ENCODE peak calls at places on chromosome 22, in six cellular contexts. E, P, T, J, S and M are unnamed samples.

GRCh38 chr22:27996981-27997380 is 77.9 kb upstream of the PITPNB start:
- DNase-seq in E (peak), P (no peak), T (no peak), J (no peak), S (no peak), M (no peak)

GRCh38 chr22:39428597-39429071 is 28.2 kb upstream of the MGAT3 start:
- DNase-seq in E (no peak), P (no peak), T (no peak), J (no peak), S (no peak), M (no peak)

GRCh38 chr22:18970180-18970947 is 34.3 kb upstream of the PRODH start:
- DNase-seq in E (peak), P (no peak), T (no peak), J (no peak), S (peak), M (no peak)

GRCh38 chr22:46761017-46761416 is 1.4 kb upstream of the TBC1D22A start:
- DNase-seq in E (no peak), P (no peak), T (no peak), J (no peak), S (no peak), M (no peak)

GRCh38 chr22:32764330-32765116 is 37.0 kb upstream of the TIMP3 start:
- DNase-seq in E (no peak), P (no peak), T (peak), J (peak), S (no peak), M (peak)

GRCh38 chr22:46810856-46811786 is 48.7 kb downstream of the TBC1D22A start:
- DNase-seq in E (no peak), P (no peak), T (no peak), J (no peak), S (no peak), M (no peak)

GRCh38 chr22:17920992-17921650 is 103.2 kb downstream of the MICAL3 start:
- DNase-seq in E (no peak), P (no peak), T (no peak), J (no peak), S (no peak), M (no peak)

GRCh38 chr22:41021655-41022454 is 70.5 kb upstream of the EP300 start:
- DNase-seq in E (peak), P (no peak), T (peak), J (peak), S (peak), M (peak)

DNA sequence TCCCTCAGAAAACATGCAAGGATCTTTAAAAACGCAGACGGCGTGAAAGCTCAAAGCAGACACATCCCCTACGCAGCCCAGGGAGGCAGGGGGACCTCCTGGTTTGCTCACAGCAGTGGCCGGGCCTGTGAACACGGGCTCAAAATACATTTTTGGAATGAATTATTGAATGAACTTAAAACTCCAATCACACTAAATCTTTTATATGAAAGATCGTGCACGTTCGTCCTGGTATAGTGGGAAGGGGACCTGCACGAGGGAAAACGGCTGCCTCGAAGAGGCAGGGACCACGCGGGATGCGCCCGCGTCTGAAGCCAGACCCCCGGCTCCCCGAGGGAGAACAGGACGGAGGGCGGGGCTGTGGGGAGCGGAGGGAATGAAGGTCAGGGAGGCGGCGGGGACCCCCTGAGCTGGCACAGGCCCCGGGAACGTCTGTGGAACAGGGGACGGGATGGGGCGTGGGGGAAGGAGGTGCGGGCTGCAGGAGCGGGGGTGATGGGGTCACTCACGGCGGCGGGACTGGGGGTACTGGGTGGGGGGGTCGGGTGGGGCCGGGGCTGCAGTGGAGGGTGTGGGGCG is 1.3 kb upstream of the PANX2 start:
- DNase-seq in E (no peak), P (no peak), T (no peak), J (no peak), S (peak), M (no peak)
- H3K4me3 ChIP-seq in E (peak), P (no peak), T (no peak), J (peak), S (no peak), M (no peak)

GRCh38 chr22:22703715-22704114 is 59.3 kb downstream of the GGTLC2 start:
- DNase-seq in E (no peak), P (no peak), T (no peak), J (no peak), S (no peak), M (no peak)

GRCh38 chr22:22700631-22701030 is 56.2 kb downstream of the GGTLC2 start:
- DNase-seq in E (no peak), P (no peak), T (no peak), J (no peak), S (no peak), M (no peak)

GRCh38 chr22:22704156-22704946 is 59.9 kb downstream of the GGTLC2 start:
- DNase-seq in E (no peak), P (no peak), T (no peak), J (no peak), S (no peak), M (no peak)

GRCh38 chr22:22702874-22703570 is 58.6 kb downstream of the GGTLC2 start:
- DNase-seq in E (no peak), P (no peak), T (no peak), J (no peak), S (no peak), M (no peak)

DNA sequence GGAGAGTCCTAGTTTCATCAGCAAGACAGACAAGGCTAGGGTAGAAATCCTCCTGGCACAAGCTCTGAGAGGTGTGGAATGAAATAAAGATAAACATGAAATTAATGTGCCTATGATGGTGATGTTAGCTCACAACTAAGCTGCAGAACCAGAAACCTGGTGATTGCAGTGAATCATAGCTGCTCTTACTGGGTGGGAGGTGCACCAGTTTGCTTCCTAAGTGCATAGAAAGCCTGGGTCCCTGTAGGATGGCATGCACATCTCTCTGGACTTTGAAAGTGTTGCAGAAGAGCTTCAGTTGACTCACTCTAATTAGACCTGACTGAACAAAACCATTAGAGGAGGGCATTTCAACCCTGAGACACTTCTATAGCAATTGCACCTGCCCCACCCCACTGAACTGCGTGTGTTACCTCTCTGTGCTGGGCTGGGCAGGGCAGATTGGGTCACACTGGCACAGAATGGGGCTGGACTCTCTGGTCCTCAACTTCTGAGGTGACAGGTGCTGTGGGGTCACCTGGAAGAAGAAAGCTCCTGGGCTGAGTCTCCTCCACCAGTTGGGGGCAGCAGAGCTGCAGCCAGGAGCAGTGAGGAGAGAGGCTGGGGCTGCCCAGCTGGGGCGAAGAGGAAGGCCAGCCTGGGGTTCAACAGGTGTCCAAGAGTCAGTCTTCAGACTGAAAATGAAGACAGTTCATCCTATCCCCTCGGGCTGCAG is 57.9 kb downstream of the GGTLC2 start:
- DNase-seq in E (no peak), P (no peak), T (no peak), J (peak), S (no peak), M (no peak)
- TF ChIP-seq CTCF in E (peak), P (peak), T (no peak), J (peak), S (peak), M (no peak)

DNA sequence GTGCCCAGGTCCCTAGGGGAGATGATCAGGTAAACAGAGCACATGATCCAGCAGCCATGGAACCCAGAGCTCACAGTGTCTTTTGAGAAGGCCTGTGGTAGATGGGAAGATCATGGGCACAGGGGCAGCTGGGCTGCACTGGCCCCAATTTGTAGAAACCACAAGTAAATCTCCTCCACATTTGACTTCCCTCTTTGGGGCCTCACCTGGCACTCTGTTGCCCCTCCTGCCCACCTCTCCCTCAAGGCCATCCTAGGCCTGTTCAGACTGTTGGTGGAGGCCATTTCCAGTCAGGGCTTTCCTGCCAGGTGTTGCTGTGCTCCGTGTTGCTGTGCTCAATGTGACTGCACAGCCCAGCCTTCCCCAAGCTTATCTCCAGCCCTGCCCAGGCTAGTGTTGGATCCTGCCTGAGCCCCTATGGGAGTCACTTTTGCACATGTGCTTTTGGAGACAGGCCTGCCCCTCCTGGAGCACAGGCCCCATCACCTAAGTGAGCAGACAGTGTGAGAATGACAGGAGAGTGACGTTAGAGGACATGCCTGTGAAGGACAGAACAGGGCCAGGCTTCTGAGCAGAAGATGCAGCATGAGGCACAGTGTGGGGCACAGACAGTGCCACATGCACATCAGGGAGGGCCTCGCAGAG is 36.7 kb upstream of the SUSD2 start:
- DNase-seq in E (no peak), P (no peak), T (no peak), J (no peak), S (no peak), M (no peak)
- H3K27ac ChIP-seq in E (peak), P (no peak), T (peak), J (peak), S (peak), M (peak)

GRCh38 chr22:24207264-24208011 is 26.2 kb downstream of the SUSD2 start:
- DNase-seq in E (no peak), P (no peak), T (no peak), J (no peak), S (no peak), M (no peak)
- H3K4me3 ChIP-seq in E (no peak), P (peak), T (no peak), J (no peak), S (no peak), M (no peak)

GRCh38 chr22:37744589-37744988 is 47.7 kb downstream of the TRIOBP start:
- DNase-seq in E (no peak), P (no peak), T (no peak), J (no peak), S (no peak), M (no peak)
- TF ChIP-seq CTCF in E (no peak), P (no peak), T (no peak), J (no peak), S (no peak), M (no peak)

GRCh38 chr22:20392983-20393704 is 807 bp upstream of the ZNF74 start:
- DNase-seq in E (peak), P (no peak), T (no peak), J (no peak), S (no peak), M (no peak)
- H3K27ac ChIP-seq in E (peak), P (peak), T (peak), J (peak), S (peak), M (peak)

DNA sequence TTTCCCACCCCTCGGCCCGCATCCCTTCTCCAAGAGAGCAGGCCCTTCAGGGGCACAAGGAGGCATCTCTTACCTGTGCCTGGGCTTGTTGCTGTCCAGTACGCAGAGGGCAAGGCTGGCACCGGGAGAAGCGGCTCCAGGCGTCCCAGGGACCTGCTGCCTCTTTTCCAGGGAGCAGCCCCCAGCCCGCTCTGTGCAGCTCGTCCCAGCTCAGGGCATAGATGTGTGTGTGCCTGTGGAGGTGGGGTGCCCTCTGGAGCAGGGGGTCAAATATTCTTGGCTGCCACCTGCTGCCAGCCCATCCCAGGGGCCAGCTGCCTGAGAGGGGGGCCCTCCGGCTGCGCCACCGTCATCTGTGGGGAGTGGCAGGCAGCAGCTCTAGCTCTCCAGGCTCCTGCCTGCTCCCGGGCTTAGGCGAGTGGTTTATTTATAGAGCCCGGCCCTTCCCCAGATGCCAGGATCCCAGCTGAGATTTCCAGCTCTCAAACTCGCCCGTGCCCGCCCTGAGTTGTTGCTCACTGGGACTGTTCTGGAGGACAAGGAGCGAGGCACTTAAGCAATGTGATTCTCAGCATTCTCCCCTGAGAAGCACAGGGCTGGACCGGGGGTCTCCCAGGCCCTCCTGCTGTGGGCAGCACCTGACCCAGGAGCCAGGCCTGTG is 87.5 kb downstream of the RTL6 start:
- DNase-seq in E (peak), P (no peak), T (no peak), J (no peak), S (no peak), M (no peak)
- H3K4me3 ChIP-seq in E (no peak), P (no peak), T (no peak), J (no peak), S (no peak), M (no peak)

GRCh38 chr22:21640810-21641209 is 1.3 kb upstream of the SDF2L1 start:
- DNase-seq in E (no peak), P (no peak), T (no peak), J (no peak), S (no peak), M (no peak)

GRCh38 chr22:21641417-21641794 is 696 bp upstream of the SDF2L1 start:
- DNase-seq in E (peak), P (no peak), T (peak), J (peak), S (peak), M (no peak)

GRCh38 chr22:21641795-21642583 is at the start of gene SDF2L1:
- DNase-seq in E (peak), P (no peak), T (peak), J (peak), S (peak), M (peak)

GRCh38 chr22:21642584-21643448 is 714 bp downstream of the SDF2L1 start:
- DNase-seq in E (peak), P (no peak), T (peak), J (peak), S (peak), M (no peak)

DNA sequence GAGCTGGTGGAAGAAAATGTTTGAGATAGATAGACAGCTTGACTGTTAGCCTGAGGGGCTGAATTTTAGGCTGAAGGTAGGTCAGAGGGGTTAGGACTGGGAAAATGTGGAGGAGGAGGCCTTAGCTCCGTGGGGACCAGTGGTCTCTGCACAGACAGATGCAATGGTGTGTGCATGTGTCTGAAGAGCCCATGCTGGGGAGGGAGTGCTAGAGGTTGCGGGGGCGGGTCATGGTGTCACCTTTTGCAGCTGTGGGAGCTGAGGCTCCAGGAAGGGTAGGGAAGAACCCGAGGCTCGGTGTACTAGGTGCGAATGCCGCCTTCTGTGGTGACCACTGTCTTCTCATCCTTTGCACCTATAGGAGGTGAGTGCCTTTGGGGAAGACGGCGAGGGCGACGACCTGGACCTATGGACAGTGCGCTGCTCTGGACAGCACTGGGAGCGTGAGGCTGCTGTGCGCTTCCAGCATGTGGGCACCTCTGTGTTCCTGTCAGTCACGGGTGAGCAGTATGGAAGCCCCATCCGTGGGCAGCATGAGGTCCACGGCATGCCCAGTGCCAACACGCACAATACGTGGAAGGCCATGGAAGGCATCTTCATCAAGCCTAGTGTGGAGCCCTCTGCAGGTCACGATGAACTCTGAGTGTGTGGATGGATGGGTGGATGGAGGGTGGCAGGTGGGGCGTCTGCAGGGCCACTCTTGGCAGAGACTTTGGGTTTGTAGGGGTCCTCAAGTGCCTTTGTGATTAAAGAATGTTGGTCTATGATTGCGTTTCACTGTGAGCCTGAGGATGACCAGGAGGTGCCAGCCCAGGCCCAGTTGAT is 1.6 kb downstream of the SDF2L1 start:
- DNase-seq in E (no peak), P (no peak), T (no peak), J (no peak), S (no peak), M (no peak)
- TF ChIP-seq CTCF in E (no peak), P (peak), T (no peak), J (no peak), S (no peak), M (no peak)

GRCh38 chr22:50200333-50201190 is at the start of gene SELENOO:
- DNase-seq in E (peak), P (no peak), T (peak), J (peak), S (peak), M (peak)
- H3K27ac ChIP-seq in E (peak), P (peak), T (peak), J (peak), S (peak), M (peak)